ENCODE peak calls at places on chromosomes 5 and 9, in four cellular contexts. V, Z, Y and D are unnamed samples.

GRCh38 chr5:37668524-37669047 is 171.3 kb downstream of the GDNF start:
- DNase-seq in Z (no peak), V (no peak), Y (no peak), D (peak)

GRCh38 chr9:38153152-38153909 is 84.3 kb upstream of the SHB start:
- DNase-seq in Y (no peak), V (no peak), Z (no peak), D (no peak)

GRCh38 chr5:68962632-68963484 is 131.0 kb upstream of the SLC30A5 start:
- DNase-seq in Y (peak), Z (no peak), V (no peak), D (peak)

GRCh38 chr5:105554613-105555169 is 1992.1 kb upstream of the NUDT12 start:
- DNase-seq in Z (no peak), Y (no peak), V (no peak), D (peak)

GRCh38 chr5:146461319-146461718 is 14.2 kb downstream of the TCERG1 start:
- DNase-seq in Z (no peak), V (no peak), Y (no peak), D (no peak)

GRCh38 chr9:114634387-114634786 is 23.2 kb downstream of the TEX53 start:
- DNase-seq in Z (no peak), Y (no peak), V (no peak), D (no peak)

GRCh38 chr9:132768932-132769894 is 98.9 kb downstream of the GTF3C4 start:
- DNase-seq in Z (peak), V (peak), Y (peak), D (no peak)

GRCh38 chr9:90822866-90823265 is 21.2 kb downstream of the SYK start:
- DNase-seq in Y (no peak), V (no peak), Z (no peak), D (no peak)

GRCh38 chr5:24644757-24645156 is at the start of gene CDH10:
- DNase-seq in V (no peak), Y (no peak), Z (no peak), D (no peak)